ENCODE peak calls at places on chromosomes 2 and 18, in five cellular contexts. V is GM12878, L is HepG2, F is NT2/D1, A is H1. Y is an unnamed sample.

GRCh38 chr2:199431748-199432213 is 26.0 kb downstream of the SATB2 start:
- DNase-seq in A (no peak), F (no peak), V (no peak), L (no peak), Y (no peak)

GRCh38 chr2:215920244-215921100 is 92.9 kb downstream of the MREG start:
- DNase-seq in A (no peak), L (peak), V (no peak), F (peak), Y (peak)

GRCh38 chr18:47953471-47953931 is 23.0 kb upstream of the SMAD2 start:
- DNase-seq in A (no peak), L (no peak), V (no peak), F (no peak), Y (no peak)

GRCh38 chr2:236685361-236685760 is 115.7 kb downstream of the ACKR3 start:
- DNase-seq in V (no peak), F (no peak), A (no peak), L (no peak), Y (no peak)

GRCh38 chr18:53380063-53380639 is 844.3 kb downstream of the MBD2 start:
- DNase-seq in V (peak), A (no peak), L (peak), F (peak), Y (peak)

GRCh38 chr2:45008296-45009129 is 739 bp downstream of the SIX2 start:
- DNase-seq in A (no peak), L (no peak), F (no peak), V (no peak), Y (peak)

GRCh38 chr2:119748135-119748534 is 11.6 kb upstream of the PTPN4 start:
- DNase-seq in L (no peak), A (no peak), V (no peak), F (no peak), Y (no peak)

GRCh38 chr2:12032421-12032820 is 286.0 kb downstream of the LPIN1 start:
- DNase-seq in V (peak), F (no peak), A (no peak), L (no peak), Y (no peak)

GRCh38 chr18:73124165-73124564 is 256.4 kb upstream of the NETO1 start:
- DNase-seq in V (no peak), A (no peak), F (no peak), L (no peak), Y (no peak)

GRCh38 chr2:120299024-120299423 is 46.4 kb downstream of the RALB start:
- DNase-seq in A (no peak), F (no peak), L (no peak), V (no peak), Y (no peak)

GRCh38 chr2:235255716-235256115 is 238.1 kb upstream of the AGAP1 start:
- DNase-seq in A (no peak), L (no peak), V (no peak), F (no peak), Y (no peak)

GRCh38 chr2:201234167-201235139 is 25.9 kb upstream of the CASP8 start:
- DNase-seq in L (no peak), F (no peak), A (no peak), V (no peak), Y (no peak)

GRCh38 chr2:136801628-136802027 is 36.3 kb downstream of the THSD7B start:
- DNase-seq in L (no peak), A (no peak), V (no peak), F (no peak), Y (no peak)

GRCh38 chr2:16635796-16636699 is 29.6 kb downstream of the CYRIA start:
- DNase-seq in A (no peak), L (no peak), F (no peak), V (no peak), Y (peak)

GRCh38 chr2:101341421-101341820 is 32.9 kb upstream of the RNF149 start:
- DNase-seq in A (no peak), L (no peak), F (no peak), V (no peak), Y (peak)

GRCh38 chr18:50190236-50190635 is 4.7 kb downstream of the MYO5B start:
- DNase-seq in L (peak), V (no peak), A (no peak), F (no peak), Y (no peak)

GRCh38 chr2:201363857-201364560 is 6.9 kb upstream of the FLACC1 start:
- DNase-seq in V (peak), A (no peak), F (no peak), L (peak), Y (peak)

GRCh38 chr2:111923271-111923670 is 24.9 kb downstream of the MERTK start:
- DNase-seq in A (no peak), F (no peak), L (no peak), V (no peak), Y (no peak)

GRCh38 chr2:106192752-106193490 is 1.2 kb downstream of the UXS1 start:
- DNase-seq in V (peak), A (no peak), L (peak), F (peak), Y (peak)

GRCh38 chr2:54977149-54977548 is 73.1 kb downstream of the RTN4 start:
- DNase-seq in V (peak), L (no peak), F (no peak), A (no peak), Y (no peak)

GRCh38 chr2:240460243-240460630 is 24.8 kb downstream of the GPC1 start:
- DNase-seq in F (no peak), A (no peak), L (no peak), V (no peak), Y (no peak)

GRCh38 chr2:112259509-112260294 is 4.9 kb upstream of the ZC3H8 start:
- DNase-seq in F (peak), L (peak), A (peak), V (peak), Y (peak)

GRCh38 chr2:145760781-145761649 is 1241.1 kb upstream of the ZEB2 start:
- DNase-seq in A (no peak), L (peak), V (no peak), F (no peak), Y (no peak)

GRCh38 chr18:77668219-77668618 is 418.6 kb downstream of the GALR1 start:
- DNase-seq in V (no peak), L (no peak), F (no peak), A (no peak), Y (no peak)

GRCh38 chr2:1162768-1163584 is 212.3 kb downstream of the SNTG2 start:
- DNase-seq in L (no peak), V (no peak), A (no peak), F (no peak), Y (no peak)

GRCh38 chr2:41853427-41854191 is 194.2 kb upstream of the PKDCC start:
- DNase-seq in L (peak), V (no peak), F (peak), A (peak), Y (peak)

GRCh38 chr2:60336442-60337141 is 216.9 kb downstream of the BCL11A start:
- DNase-seq in A (no peak), V (no peak), F (no peak), L (no peak), Y (no peak)

GRCh38 chr2:231099918-231100317 is 24.9 kb downstream of the HTR2B start:
- DNase-seq in L (no peak), V (no peak), F (peak), A (no peak), Y (no peak)
- TF ChIP-seq SUZ12 in L (no peak), V (no peak), F (no peak), A (no peak), Y (no peak)

DNA sequence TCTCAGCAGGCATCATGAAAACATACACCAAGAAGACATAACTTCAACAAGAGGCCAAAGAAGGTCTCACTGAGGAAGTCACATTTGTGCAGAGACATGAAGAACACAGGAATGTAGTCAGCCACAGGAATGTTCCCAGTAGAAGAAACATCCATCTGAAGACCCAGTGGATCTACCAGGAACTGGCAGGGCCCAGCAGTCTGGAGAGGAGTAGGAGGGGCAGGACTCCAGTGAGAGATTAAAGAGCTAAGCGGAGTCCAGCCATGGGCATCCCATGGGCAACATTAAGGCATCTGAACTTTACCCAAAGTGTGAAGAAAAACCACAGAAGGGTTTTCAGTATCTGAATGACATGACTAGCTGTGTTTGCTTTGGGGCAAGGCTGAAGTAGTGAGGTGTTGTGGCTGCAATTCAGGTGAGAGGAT is 103.1 kb downstream of the UPP2 start:
- DNase-seq in F (no peak), A (no peak), L (no peak), V (no peak), Y (no peak)
- TF ChIP-seq SUZ12 in F (no peak), A (no peak), L (no peak), V (no peak), Y (no peak)

DNA sequence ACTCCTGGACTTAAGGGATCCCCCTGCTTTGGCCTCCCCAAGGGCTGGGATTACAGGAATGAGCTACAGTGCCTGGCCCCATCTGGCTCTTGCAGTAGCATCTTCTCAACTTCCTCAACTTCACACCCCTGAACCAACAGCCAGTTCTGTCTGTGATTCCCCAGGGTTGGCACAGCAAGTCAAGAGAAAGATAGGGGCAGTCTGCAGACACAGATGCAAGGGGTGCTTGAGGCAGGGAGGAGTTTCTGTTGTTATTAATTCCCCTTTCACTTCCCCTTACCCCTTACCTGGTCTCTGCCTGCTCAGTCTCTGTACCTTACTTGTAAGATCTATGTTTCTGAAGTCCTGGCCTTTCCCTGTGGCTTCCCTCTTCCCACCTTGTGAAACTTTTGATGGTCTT is 54.1 kb upstream of the MEX3C start:
- DNase-seq in A (no peak), F (no peak), L (no peak), V (peak), Y (no peak)
- TF ChIP-seq SUZ12 in A (no peak), F (no peak), L (no peak), V (no peak), Y (no peak)

GRCh38 chr2:72389447-72389846 is 241.8 kb upstream of the CYP26B1 start:
- DNase-seq in F (no peak), L (no peak), A (no peak), V (no peak), Y (no peak)

GRCh38 chr2:72386288-72386687 is 238.6 kb upstream of the CYP26B1 start:
- DNase-seq in F (peak), V (no peak), A (no peak), L (no peak), Y (no peak)
- TF ChIP-seq SUZ12 in F (no peak), V (no peak), A (no peak), L (no peak), Y (no peak)